ENCODE peak calls at places on chromosomes 6 and 20, in five cellular contexts. P is IMR-90, N is mesendoderm, V is neuronal stem cell, G is H1. K is an unnamed sample.

GRCh38 chr6:52365317-52365716 is 3.4 kb downstream of the PAQR8 start:
- DNase-seq in V (no peak), P (no peak), G (no peak), N (no peak), K (no peak)

GRCh38 chr6:84579404-84579803 is 185.0 kb downstream of the TBX18 start:
- DNase-seq in P (no peak), G (no peak), V (no peak), N (no peak), K (no peak)

GRCh38 chr20:14444106-14444505 is 106.7 kb upstream of the FLRT3 start:
- DNase-seq in N (no peak), P (no peak), V (no peak), G (no peak), K (no peak)

GRCh38 chr20:51610111-51610510 is 67.6 kb upstream of the NFATC2 start:
- DNase-seq in G (no peak), N (no peak), P (no peak), V (no peak), K (no peak)

GRCh38 chr20:15081301-15081700 is 743.9 kb upstream of the FLRT3 start:
- DNase-seq in V (no peak), G (no peak), P (no peak), N (no peak), K (no peak)

GRCh38 chr6:111871725-111872520 is 1.3 kb downstream of the FYN start:
- DNase-seq in P (peak; percentile 30), N (peak; percentile 84), G (peak; percentile 66), V (peak; percentile 30), K (no peak)

GRCh38 chr20:51366155-51366886 is 176.2 kb downstream of the NFATC2 start:
- DNase-seq in V (no peak), G (no peak), N (peak; percentile 51), P (peak; percentile 100), K (no peak)

GRCh38 chr6:121951918-121952379 is 447.5 kb upstream of the HSF2 start:
- DNase-seq in N (no peak), P (peak; percentile 80), V (no peak), G (no peak), K (no peak)

GRCh38 chr6:33080127-33081089 is 4.6 kb downstream of the HLA-DPB1 start:
- DNase-seq in N (peak; percentile 92), V (peak; percentile 65), G (peak; percentile 75), P (peak; percentile 48), K (peak; percentile 93)

GRCh38 chr6:28643017-28643740 is 117.5 kb downstream of the GPX5 start:
- DNase-seq in V (no peak), G (peak; percentile 83), P (peak; percentile 78), N (peak; percentile 97), K (peak; percentile 73)

GRCh38 chr20:53914091-53914860 is 156.1 kb downstream of the BCAS1 start:
- DNase-seq in V (no peak), G (no peak), N (peak; percentile 45), P (peak; percentile 64), K (no peak)

GRCh38 chr6:146336200-146336599 is 207.4 kb upstream of the RAB32 start:
- DNase-seq in G (no peak), N (peak; percentile 33), P (no peak), V (no peak), K (no peak)

GRCh38 chr20:25273046-25273445 is 25.2 kb downstream of the PYGB start:
- DNase-seq in P (no peak), N (no peak), G (peak; percentile 37), V (no peak), K (no peak)

GRCh38 chr20:12660918-12661317 is 347.9 kb upstream of the SPTLC3 start:
- DNase-seq in G (peak; percentile 49), N (peak; percentile 83), P (no peak), V (peak; percentile 2), K (peak; percentile 56)

GRCh38 chr20:56710125-56710524 is 81.0 kb downstream of the TFAP2C start:
- DNase-seq in P (no peak), N (no peak), V (no peak), G (no peak), K (no peak)

GRCh38 chr6:135267085-135267484 is 86.0 kb downstream of the MYB start:
- DNase-seq in N (no peak), V (no peak), G (peak; percentile 35), P (no peak), K (no peak)

GRCh38 chr6:149696904-149697303 is 21.0 kb downstream of the LATS1 start:
- DNase-seq in P (peak; percentile 52), G (no peak), V (no peak), N (no peak), K (no peak)

GRCh38 chr20:32458837-32459220 is 100.7 kb downstream of the ASXL1 start:
- DNase-seq in N (no peak), P (no peak), G (no peak), V (no peak), K (no peak)

GRCh38 chr20:61765871-61766654 is 299.6 kb downstream of the TAF4 start:
- DNase-seq in G (peak; percentile 75), N (peak; percentile 20), P (no peak), V (no peak), K (peak; percentile 75)

GRCh38 chr6:116015560-116015959 is 45.1 kb downstream of the FRK start:
- DNase-seq in N (no peak), P (no peak), G (no peak), V (no peak), K (no peak)

GRCh38 chr20:53124803-53125202 is 152.6 kb downstream of the TSHZ2 start:
- DNase-seq in G (no peak), P (no peak), V (no peak), N (no peak), K (no peak)

GRCh38 chr6:21804941-21805610 is 211.5 kb downstream of the SOX4 start:
- DNase-seq in P (peak; percentile 55), G (no peak), V (no peak), N (no peak), K (no peak)

GRCh38 chr6:4671587-4672115 is 104.6 kb upstream of the CDYL start:
- DNase-seq in P (no peak), N (no peak), G (no peak), V (no peak), K (no peak)

GRCh38 chr20:4581838-4582237 is 139.9 kb upstream of the PRND start:
- DNase-seq in V (no peak), G (no peak), N (peak; percentile 25), P (no peak), K (no peak)

GRCh38 chr20:20827992-20828597 is 115.7 kb upstream of the RALGAPA2 start:
- DNase-seq in V (no peak), N (no peak), P (no peak), G (no peak), K (no peak)

GRCh38 chr6:124872361-124873065 is 89.7 kb upstream of the RNF217 start:
- DNase-seq in P (no peak), V (no peak), G (no peak), N (no peak), K (no peak)
- H4K8ac ChIP-seq in P (no peak overlapping the region), V (no peak overlapping the region), G (no peak overlapping the region), N (no peak overlapping the region), K (no peak overlapping the region)

GRCh38 chr20:63835031-63835858 is 4.2 kb upstream of the ZBTB46 start:
- DNase-seq in N (peak; percentile 99), G (peak; percentile 88), V (peak; percentile 92), P (peak; percentile 99), K (peak; percentile 97)
- H4K8ac ChIP-seq in N (no peak overlapping the region), G (peak overlapping the region; percentile 93), V (peak overlapping the region; percentile 96), P (peak overlapping the region; percentile 87), K (no peak overlapping the region)

GRCh38 chr6:142173980-142174379 is 26.9 kb downstream of the VTA1 start:
- DNase-seq in P (no peak), N (no peak), G (no peak), V (no peak), K (no peak)
- H4K8ac ChIP-seq in P (no peak overlapping the region), N (no peak overlapping the region), G (no peak overlapping the region), V (no peak overlapping the region), K (no peak overlapping the region)

DNA sequence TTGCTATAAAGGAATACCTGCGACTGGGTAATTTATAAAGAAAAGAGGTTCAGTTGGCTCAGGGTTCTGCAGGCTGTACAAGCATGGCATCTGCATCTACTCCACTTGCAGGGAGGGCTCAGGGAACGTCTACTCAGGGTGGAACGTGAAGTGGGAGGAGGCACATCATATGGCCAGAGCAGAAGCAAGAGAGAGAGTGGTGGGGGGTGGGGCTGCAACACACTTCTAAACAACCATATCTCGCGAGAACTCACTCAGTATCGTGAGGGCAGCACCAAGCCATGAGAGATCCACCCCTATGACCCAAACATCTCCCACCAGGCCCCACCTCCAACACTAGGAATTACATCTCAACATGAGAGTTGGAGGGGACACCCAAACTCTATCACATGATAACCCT is 109.8 kb upstream of the SCAF8 start:
- DNase-seq in G (no peak), N (no peak), V (no peak), P (no peak), K (no peak)
- H4K8ac ChIP-seq in G (no peak overlapping the region), N (no peak overlapping the region), V (no peak overlapping the region), P (no peak overlapping the region), K (no peak overlapping the region)

GRCh38 chr20:16749573-16749972 is 1.4 kb downstream of the OTOR start:
- DNase-seq in G (peak; percentile 74), P (no peak), N (peak; percentile 49), V (no peak), K (peak; percentile 61)
- H4K8ac ChIP-seq in G (no peak overlapping the region), P (no peak overlapping the region), N (no peak overlapping the region), V (no peak overlapping the region), K (no peak overlapping the region)

GRCh38 chr6:87637106-87637505 is 47.2 kb downstream of the ORC3 start:
- DNase-seq in V (no peak), G (no peak), P (no peak), N (no peak), K (no peak)
- H4K8ac ChIP-seq in V (no peak overlapping the region), G (no peak overlapping the region), P (no peak overlapping the region), N (no peak overlapping the region), K (no peak overlapping the region)

GRCh38 chr6:1971612-1972011 is 273.8 kb downstream of the GMDS start:
- DNase-seq in N (no peak), P (peak; percentile 11), V (no peak), G (no peak), K (no peak)
- H4K8ac ChIP-seq in N (no peak overlapping the region), P (no peak overlapping the region), V (no peak overlapping the region), G (no peak overlapping the region), K (no peak overlapping the region)

GRCh38 chr20:19784511-19785172 is 26.6 kb downstream of the RIN2 start:
- DNase-seq in N (peak; percentile 76), G (peak; percentile 49), P (peak; percentile 91), V (peak; percentile 66), K (peak; percentile 47)

GRCh38 chr20:19785886-19786285 is 27.8 kb downstream of the RIN2 start:
- DNase-seq in G (no peak), V (no peak), N (no peak), P (peak; percentile 42), K (no peak)

GRCh38 chr20:19787366-19787765 is 29.3 kb downstream of the RIN2 start:
- DNase-seq in P (no peak), N (no peak), G (no peak), V (no peak), K (no peak)

GRCh38 chr20:19785173-19785799 is 27.2 kb downstream of the RIN2 start:
- DNase-seq in G (no peak), V (no peak), P (peak; percentile 68), N (no peak), K (no peak)

GRCh38 chr20:19786311-19786710 is 28.3 kb downstream of the RIN2 start:
- DNase-seq in V (no peak), N (peak; percentile 74), G (no peak), P (peak; percentile 92), K (peak; percentile 43)
- H4K8ac ChIP-seq in V (no peak overlapping the region), N (no peak overlapping the region), G (no peak overlapping the region), P (peak overlapping the region; percentile 65), K (no peak overlapping the region)

K was measured in H9.